ENCODE peak calls at places on chromosomes 7 and 10, in six cellular contexts. One of them, this sample, is unnamed.

GRCh38 chr7:53541467-53541866 is 506.0 kb downstream of the POM121L12 start:
- DNase-seq in heart right ventricle: no peak
- DNase-seq in activated T-helper 1 cell treated with anti-CD3 and anti-CD28 coated beads, Interleukin-12 subunit alpha, Interleukin-12 subunit beta, Interleukin-2, Interleukin-4 antibody, amounts not matched to agents 30 ng/mL and 10 ng/mL and 1 ng/mL, durations not matched to agents 14 hours and 24 hours and 36 hours: no peak
- DNase-seq in endothelial cell: no peak
- DNase-seq in cardiac muscle cell: no peak
- DNase-seq in kidney tubule cell: no peak
- DNase-seq in this sample: no peak

GRCh38 chr10:98357208-98357836 is 57.7 kb downstream of the PYROXD2 start:
- DNase-seq in heart right ventricle: no peak
- DNase-seq in activated T-helper 1 cell treated with anti-CD3 and anti-CD28 coated beads, Interleukin-12 subunit alpha, Interleukin-12 subunit beta, Interleukin-2, Interleukin-4 antibody, amounts not matched to agents 30 ng/mL and 10 ng/mL and 1 ng/mL, durations not matched to agents 14 hours and 24 hours and 36 hours: no peak
- DNase-seq in endothelial cell: no peak
- DNase-seq in cardiac muscle cell: peak
- DNase-seq in kidney tubule cell: no peak
- DNase-seq in this sample: no peak

GRCh38 chr7:2148814-2149213 is 83.9 kb downstream of the MAD1L1 start:
- DNase-seq in heart right ventricle: no peak
- DNase-seq in activated T-helper 1 cell treated with anti-CD3 and anti-CD28 coated beads, Interleukin-12 subunit alpha, Interleukin-12 subunit beta, Interleukin-2, Interleukin-4 antibody, amounts not matched to agents 30 ng/mL and 10 ng/mL and 1 ng/mL, durations not matched to agents 14 hours and 24 hours and 36 hours: no peak
- DNase-seq in endothelial cell: no peak
- DNase-seq in cardiac muscle cell: no peak
- DNase-seq in kidney tubule cell: no peak
- DNase-seq in this sample: no peak

GRCh38 chr10:75105576-75106197 is 5.8 kb upstream of the SAMD8 start:
- DNase-seq in heart right ventricle: no peak
- DNase-seq in activated T-helper 1 cell treated with anti-CD3 and anti-CD28 coated beads, Interleukin-12 subunit alpha, Interleukin-12 subunit beta, Interleukin-2, Interleukin-4 antibody, amounts not matched to agents 30 ng/mL and 10 ng/mL and 1 ng/mL, durations not matched to agents 14 hours and 24 hours and 36 hours: no peak
- DNase-seq in endothelial cell: no peak
- DNase-seq in cardiac muscle cell: no peak
- DNase-seq in kidney tubule cell: no peak
- DNase-seq in this sample: no peak

GRCh38 chr7:2522780-2523433 is 3.3 kb downstream of the LFNG start:
- DNase-seq in heart right ventricle: no peak
- DNase-seq in activated T-helper 1 cell treated with anti-CD3 and anti-CD28 coated beads, Interleukin-12 subunit alpha, Interleukin-12 subunit beta, Interleukin-2, Interleukin-4 antibody, amounts not matched to agents 30 ng/mL and 10 ng/mL and 1 ng/mL, durations not matched to agents 14 hours and 24 hours and 36 hours: peak
- DNase-seq in endothelial cell: no peak
- DNase-seq in cardiac muscle cell: peak
- DNase-seq in kidney tubule cell: peak
- DNase-seq in this sample: no peak

GRCh38 chr7:35619863-35620262 is 75.1 kb downstream of the HERPUD2 start:
- DNase-seq in heart right ventricle: no peak
- DNase-seq in activated T-helper 1 cell treated with anti-CD3 and anti-CD28 coated beads, Interleukin-12 subunit alpha, Interleukin-12 subunit beta, Interleukin-2, Interleukin-4 antibody, amounts not matched to agents 30 ng/mL and 10 ng/mL and 1 ng/mL, durations not matched to agents 14 hours and 24 hours and 36 hours: no peak
- DNase-seq in endothelial cell: no peak
- DNase-seq in cardiac muscle cell: no peak
- DNase-seq in kidney tubule cell: no peak
- DNase-seq in this sample: no peak

GRCh38 chr10:20683345-20683744 is 213.8 kb downstream of the NEBL start:
- DNase-seq in heart right ventricle: no peak
- DNase-seq in activated T-helper 1 cell treated with anti-CD3 and anti-CD28 coated beads, Interleukin-12 subunit alpha, Interleukin-12 subunit beta, Interleukin-2, Interleukin-4 antibody, amounts not matched to agents 30 ng/mL and 10 ng/mL and 1 ng/mL, durations not matched to agents 14 hours and 24 hours and 36 hours: no peak
- DNase-seq in endothelial cell: no peak
- DNase-seq in cardiac muscle cell: no peak
- DNase-seq in kidney tubule cell: no peak
- DNase-seq in this sample: no peak

GRCh38 chr7:121192834-121193233 is 136.0 kb upstream of the WNT16 start:
- DNase-seq in heart right ventricle: no peak
- DNase-seq in activated T-helper 1 cell treated with anti-CD3 and anti-CD28 coated beads, Interleukin-12 subunit alpha, Interleukin-12 subunit beta, Interleukin-2, Interleukin-4 antibody, amounts not matched to agents 30 ng/mL and 10 ng/mL and 1 ng/mL, durations not matched to agents 14 hours and 24 hours and 36 hours: no peak
- DNase-seq in endothelial cell: no peak
- DNase-seq in cardiac muscle cell: no peak
- DNase-seq in kidney tubule cell: no peak
- DNase-seq in this sample: no peak

GRCh38 chr10:75035975-75036708 is 75.3 kb upstream of the SAMD8 start:
- DNase-seq in heart right ventricle: no peak
- DNase-seq in activated T-helper 1 cell treated with anti-CD3 and anti-CD28 coated beads, Interleukin-12 subunit alpha, Interleukin-12 subunit beta, Interleukin-2, Interleukin-4 antibody, amounts not matched to agents 30 ng/mL and 10 ng/mL and 1 ng/mL, durations not matched to agents 14 hours and 24 hours and 36 hours: no peak
- DNase-seq in endothelial cell: no peak
- DNase-seq in cardiac muscle cell: peak
- DNase-seq in kidney tubule cell: no peak
- DNase-seq in this sample: peak

GRCh38 chr10:14648042-14648765 is 126.5 kb downstream of the FAM107B start:
- DNase-seq in heart right ventricle: peak
- DNase-seq in activated T-helper 1 cell treated with anti-CD3 and anti-CD28 coated beads, Interleukin-12 subunit alpha, Interleukin-12 subunit beta, Interleukin-2, Interleukin-4 antibody, amounts not matched to agents 30 ng/mL and 10 ng/mL and 1 ng/mL, durations not matched to agents 14 hours and 24 hours and 36 hours: peak
- DNase-seq in endothelial cell: peak
- DNase-seq in cardiac muscle cell: peak
- DNase-seq in kidney tubule cell: peak
- DNase-seq in this sample: peak

GRCh38 chr7:98354511-98355249 is 46.2 kb downstream of the BAIAP2L1 start:
- DNase-seq in heart right ventricle: no peak
- DNase-seq in activated T-helper 1 cell treated with anti-CD3 and anti-CD28 coated beads, Interleukin-12 subunit alpha, Interleukin-12 subunit beta, Interleukin-2, Interleukin-4 antibody, amounts not matched to agents 30 ng/mL and 10 ng/mL and 1 ng/mL, durations not matched to agents 14 hours and 24 hours and 36 hours: no peak
- DNase-seq in endothelial cell: no peak
- DNase-seq in cardiac muscle cell: peak
- DNase-seq in kidney tubule cell: peak
- DNase-seq in this sample: no peak

GRCh38 chr7:150962743-150963399 is 15.2 kb downstream of the KCNH2 start:
- DNase-seq in heart right ventricle: peak
- DNase-seq in activated T-helper 1 cell treated with anti-CD3 and anti-CD28 coated beads, Interleukin-12 subunit alpha, Interleukin-12 subunit beta, Interleukin-2, Interleukin-4 antibody, amounts not matched to agents 30 ng/mL and 10 ng/mL and 1 ng/mL, durations not matched to agents 14 hours and 24 hours and 36 hours: peak
- DNase-seq in endothelial cell: peak
- DNase-seq in cardiac muscle cell: peak
- DNase-seq in kidney tubule cell: peak
- DNase-seq in this sample: peak

GRCh38 chr10:95542330-95542729 is 18.8 kb downstream of the SORBS1 start:
- DNase-seq in heart right ventricle: no peak
- DNase-seq in activated T-helper 1 cell treated with anti-CD3 and anti-CD28 coated beads, Interleukin-12 subunit alpha, Interleukin-12 subunit beta, Interleukin-2, Interleukin-4 antibody, amounts not matched to agents 30 ng/mL and 10 ng/mL and 1 ng/mL, durations not matched to agents 14 hours and 24 hours and 36 hours: no peak
- DNase-seq in endothelial cell: no peak
- DNase-seq in cardiac muscle cell: no peak
- DNase-seq in kidney tubule cell: no peak
- DNase-seq in this sample: peak

GRCh38 chr10:118742787-118743186 is 12.0 kb downstream of the CACUL1 start:
- DNase-seq in heart right ventricle: no peak
- DNase-seq in activated T-helper 1 cell treated with anti-CD3 and anti-CD28 coated beads, Interleukin-12 subunit alpha, Interleukin-12 subunit beta, Interleukin-2, Interleukin-4 antibody, amounts not matched to agents 30 ng/mL and 10 ng/mL and 1 ng/mL, durations not matched to agents 14 hours and 24 hours and 36 hours: no peak
- DNase-seq in endothelial cell: no peak
- DNase-seq in cardiac muscle cell: no peak
- DNase-seq in kidney tubule cell: no peak
- DNase-seq in this sample: no peak

GRCh38 chr10:66838656-66839055 is 87.2 kb upstream of the LRRTM3 start:
- DNase-seq in heart right ventricle: no peak
- DNase-seq in activated T-helper 1 cell treated with anti-CD3 and anti-CD28 coated beads, Interleukin-12 subunit alpha, Interleukin-12 subunit beta, Interleukin-2, Interleukin-4 antibody, amounts not matched to agents 30 ng/mL and 10 ng/mL and 1 ng/mL, durations not matched to agents 14 hours and 24 hours and 36 hours: no peak
- DNase-seq in endothelial cell: no peak
- DNase-seq in cardiac muscle cell: no peak
- DNase-seq in kidney tubule cell: peak
- DNase-seq in this sample: no peak

GRCh38 chr7:1693419-1693990 is 23.4 kb downstream of the ELFN1 start:
- DNase-seq in heart right ventricle: no peak
- DNase-seq in activated T-helper 1 cell treated with anti-CD3 and anti-CD28 coated beads, Interleukin-12 subunit alpha, Interleukin-12 subunit beta, Interleukin-2, Interleukin-4 antibody, amounts not matched to agents 30 ng/mL and 10 ng/mL and 1 ng/mL, durations not matched to agents 14 hours and 24 hours and 36 hours: no peak
- DNase-seq in endothelial cell: no peak
- DNase-seq in cardiac muscle cell: no peak
- DNase-seq in kidney tubule cell: no peak
- DNase-seq in this sample: no peak

GRCh38 chr10:124319926-124320391 is 98.8 kb downstream of the OAT start:
- DNase-seq in heart right ventricle: no peak
- DNase-seq in activated T-helper 1 cell treated with anti-CD3 and anti-CD28 coated beads, Interleukin-12 subunit alpha, Interleukin-12 subunit beta, Interleukin-2, Interleukin-4 antibody, amounts not matched to agents 30 ng/mL and 10 ng/mL and 1 ng/mL, durations not matched to agents 14 hours and 24 hours and 36 hours: no peak
- DNase-seq in endothelial cell: no peak
- DNase-seq in cardiac muscle cell: peak
- DNase-seq in kidney tubule cell: peak
- DNase-seq in this sample: no peak

GRCh38 chr10:17227367-17228080 is 517 bp upstream of the VIM start:
- DNase-seq in heart right ventricle: no peak
- DNase-seq in activated T-helper 1 cell treated with anti-CD3 and anti-CD28 coated beads, Interleukin-12 subunit alpha, Interleukin-12 subunit beta, Interleukin-2, Interleukin-4 antibody, amounts not matched to agents 30 ng/mL and 10 ng/mL and 1 ng/mL, durations not matched to agents 14 hours and 24 hours and 36 hours: peak
- DNase-seq in endothelial cell: no peak
- DNase-seq in cardiac muscle cell: no peak
- DNase-seq in kidney tubule cell: peak
- DNase-seq in this sample: peak

GRCh38 chr7:241513-241912 is 48.5 kb upstream of the FOXL3 start:
- DNase-seq in heart right ventricle: no peak
- DNase-seq in activated T-helper 1 cell treated with anti-CD3 and anti-CD28 coated beads, Interleukin-12 subunit alpha, Interleukin-12 subunit beta, Interleukin-2, Interleukin-4 antibody, amounts not matched to agents 30 ng/mL and 10 ng/mL and 1 ng/mL, durations not matched to agents 14 hours and 24 hours and 36 hours: no peak
- DNase-seq in endothelial cell: no peak
- DNase-seq in cardiac muscle cell: no peak
- DNase-seq in kidney tubule cell: no peak
- DNase-seq in this sample: no peak

GRCh38 chr7:134854816-134855215 is 75.4 kb downstream of the CALD1 start:
- DNase-seq in heart right ventricle: no peak
- DNase-seq in activated T-helper 1 cell treated with anti-CD3 and anti-CD28 coated beads, Interleukin-12 subunit alpha, Interleukin-12 subunit beta, Interleukin-2, Interleukin-4 antibody, amounts not matched to agents 30 ng/mL and 10 ng/mL and 1 ng/mL, durations not matched to agents 14 hours and 24 hours and 36 hours: no peak
- DNase-seq in endothelial cell: no peak
- DNase-seq in cardiac muscle cell: peak
- DNase-seq in kidney tubule cell: no peak
- DNase-seq in this sample: peak

GRCh38 chr10:85124592-85124991 is 796.2 kb downstream of the CCSER2 start:
- DNase-seq in heart right ventricle: no peak
- DNase-seq in activated T-helper 1 cell treated with anti-CD3 and anti-CD28 coated beads, Interleukin-12 subunit alpha, Interleukin-12 subunit beta, Interleukin-2, Interleukin-4 antibody, amounts not matched to agents 30 ng/mL and 10 ng/mL and 1 ng/mL, durations not matched to agents 14 hours and 24 hours and 36 hours: no peak
- DNase-seq in endothelial cell: no peak
- DNase-seq in cardiac muscle cell: no peak
- DNase-seq in kidney tubule cell: peak
- DNase-seq in this sample: no peak

GRCh38 chr10:70115948-70116682 is 16.5 kb downstream of the AIFM2 start:
- DNase-seq in heart right ventricle: peak
- DNase-seq in activated T-helper 1 cell treated with anti-CD3 and anti-CD28 coated beads, Interleukin-12 subunit alpha, Interleukin-12 subunit beta, Interleukin-2, Interleukin-4 antibody, amounts not matched to agents 30 ng/mL and 10 ng/mL and 1 ng/mL, durations not matched to agents 14 hours and 24 hours and 36 hours: peak
- DNase-seq in endothelial cell: peak
- DNase-seq in cardiac muscle cell: peak
- DNase-seq in kidney tubule cell: peak
- DNase-seq in this sample: peak

GRCh38 chr7:22732556-22733126 is 5.6 kb downstream of the IL6 start:
- DNase-seq in heart right ventricle: no peak
- DNase-seq in activated T-helper 1 cell treated with anti-CD3 and anti-CD28 coated beads, Interleukin-12 subunit alpha, Interleukin-12 subunit beta, Interleukin-2, Interleukin-4 antibody, amounts not matched to agents 30 ng/mL and 10 ng/mL and 1 ng/mL, durations not matched to agents 14 hours and 24 hours and 36 hours: no peak
- DNase-seq in endothelial cell: no peak
- DNase-seq in cardiac muscle cell: peak
- DNase-seq in kidney tubule cell: peak
- DNase-seq in this sample: no peak

GRCh38 chr7:47102442-47102841 is 479.5 kb downstream of the TNS3 start:
- DNase-seq in heart right ventricle: no peak
- DNase-seq in activated T-helper 1 cell treated with anti-CD3 and anti-CD28 coated beads, Interleukin-12 subunit alpha, Interleukin-12 subunit beta, Interleukin-2, Interleukin-4 antibody, amounts not matched to agents 30 ng/mL and 10 ng/mL and 1 ng/mL, durations not matched to agents 14 hours and 24 hours and 36 hours: no peak
- DNase-seq in endothelial cell: no peak
- DNase-seq in cardiac muscle cell: no peak
- DNase-seq in kidney tubule cell: no peak
- DNase-seq in this sample: peak

GRCh38 chr7:33757563-33758165 is 147.7 kb upstream of the BMPER start:
- DNase-seq in heart right ventricle: no peak
- DNase-seq in activated T-helper 1 cell treated with anti-CD3 and anti-CD28 coated beads, Interleukin-12 subunit alpha, Interleukin-12 subunit beta, Interleukin-2, Interleukin-4 antibody, amounts not matched to agents 30 ng/mL and 10 ng/mL and 1 ng/mL, durations not matched to agents 14 hours and 24 hours and 36 hours: no peak
- DNase-seq in endothelial cell: peak
- DNase-seq in cardiac muscle cell: peak
- DNase-seq in kidney tubule cell: peak
- DNase-seq in this sample: peak

GRCh38 chr7:121382479-121382878 is 13.6 kb downstream of the FAM3C start:
- DNase-seq in heart right ventricle: no peak
- DNase-seq in activated T-helper 1 cell treated with anti-CD3 and anti-CD28 coated beads, Interleukin-12 subunit alpha, Interleukin-12 subunit beta, Interleukin-2, Interleukin-4 antibody, amounts not matched to agents 30 ng/mL and 10 ng/mL and 1 ng/mL, durations not matched to agents 14 hours and 24 hours and 36 hours: no peak
- DNase-seq in endothelial cell: no peak
- DNase-seq in cardiac muscle cell: no peak
- DNase-seq in kidney tubule cell: no peak
- DNase-seq in this sample: no peak

GRCh38 chr10:125006188-125006680 is 64.3 kb downstream of the ZRANB1 start:
- DNase-seq in heart right ventricle: no peak
- DNase-seq in activated T-helper 1 cell treated with anti-CD3 and anti-CD28 coated beads, Interleukin-12 subunit alpha, Interleukin-12 subunit beta, Interleukin-2, Interleukin-4 antibody, amounts not matched to agents 30 ng/mL and 10 ng/mL and 1 ng/mL, durations not matched to agents 14 hours and 24 hours and 36 hours: no peak
- DNase-seq in endothelial cell: no peak
- DNase-seq in cardiac muscle cell: peak
- DNase-seq in kidney tubule cell: no peak
- DNase-seq in this sample: no peak

GRCh38 chr10:87659571-87660483 is at the start of gene PAPSS2:
- DNase-seq in heart right ventricle: peak
- DNase-seq in activated T-helper 1 cell treated with anti-CD3 and anti-CD28 coated beads, Interleukin-12 subunit alpha, Interleukin-12 subunit beta, Interleukin-2, Interleukin-4 antibody, amounts not matched to agents 30 ng/mL and 10 ng/mL and 1 ng/mL, durations not matched to agents 14 hours and 24 hours and 36 hours: no peak
- DNase-seq in endothelial cell: peak
- DNase-seq in cardiac muscle cell: peak
- DNase-seq in kidney tubule cell: peak
- DNase-seq in this sample: peak

GRCh38 chr7:48366096-48366495 is 194.8 kb downstream of the ABCA13 start:
- DNase-seq in heart right ventricle: no peak
- DNase-seq in activated T-helper 1 cell treated with anti-CD3 and anti-CD28 coated beads, Interleukin-12 subunit alpha, Interleukin-12 subunit beta, Interleukin-2, Interleukin-4 antibody, amounts not matched to agents 30 ng/mL and 10 ng/mL and 1 ng/mL, durations not matched to agents 14 hours and 24 hours and 36 hours: no peak
- DNase-seq in endothelial cell: no peak
- DNase-seq in cardiac muscle cell: no peak
- DNase-seq in kidney tubule cell: peak
- DNase-seq in this sample: no peak

GRCh38 chr7:66313913-66314568 is 108.9 kb downstream of the TPST1 start:
- DNase-seq in heart right ventricle: no peak
- DNase-seq in activated T-helper 1 cell treated with anti-CD3 and anti-CD28 coated beads, Interleukin-12 subunit alpha, Interleukin-12 subunit beta, Interleukin-2, Interleukin-4 antibody, amounts not matched to agents 30 ng/mL and 10 ng/mL and 1 ng/mL, durations not matched to agents 14 hours and 24 hours and 36 hours: no peak
- DNase-seq in endothelial cell: no peak
- DNase-seq in cardiac muscle cell: no peak
- DNase-seq in kidney tubule cell: no peak
- DNase-seq in this sample: no peak